ENCODE peak calls at places on chromosomes 3 and 15, in five cellular contexts. K is HepG2, I is K562, B is HCT116, M is H1. N is an unnamed sample.

GRCh38 chr3:18890459-18890858 is 257.9 kb upstream of the KCNH8 start:
- DNase-seq in B (no peak), I (no peak), K (no peak), M (no peak), N (no peak)

GRCh38 chr3:186760141-186760813 is 23.1 kb upstream of the EIF4A2 start:
- DNase-seq in B (peak), I (no peak), M (no peak), K (peak), N (no peak)

GRCh38 chr3:16740531-16740930 is 135.3 kb upstream of the DAZL start:
- DNase-seq in M (no peak), I (no peak), K (no peak), B (no peak), N (no peak)

GRCh38 chr15:63909819-63910437 is 76.2 kb upstream of the HERC1 start:
- DNase-seq in I (no peak), K (no peak), B (no peak), M (no peak), N (no peak)

GRCh38 chr15:58551764-58552504 is 120.1 kb downstream of the LIPC start:
- DNase-seq in M (no peak), B (no peak), I (peak), K (peak), N (no peak)

GRCh38 chr15:53880353-53880752 is 97.9 kb upstream of the UNC13C start:
- DNase-seq in M (no peak), B (no peak), I (no peak), K (no peak), N (no peak)

GRCh38 chr3:133644768-133645167 is 17.0 kb downstream of the TOPBP1 start:
- DNase-seq in I (no peak), K (peak), B (no peak), M (no peak), N (peak)

GRCh38 chr3:127367593-127367992 is 79.7 kb upstream of the PRR20G start:
- DNase-seq in M (no peak), B (no peak), I (no peak), K (no peak), N (no peak)

GRCh38 chr3:85737846-85738245 is 779.1 kb downstream of the CADM2 start:
- DNase-seq in M (no peak), B (no peak), K (no peak), I (no peak), N (no peak)

GRCh38 chr3:61625429-61625828 is 64.1 kb downstream of the PTPRG start:
- DNase-seq in I (no peak), K (no peak), M (no peak), B (no peak), N (no peak)

GRCh38 chr3:187987919-187988318 is 166.0 kb upstream of the LPP start:
- DNase-seq in K (no peak), M (no peak), B (no peak), I (no peak), N (no peak)

GRCh38 chr3:157239082-157239704 is 79.2 kb upstream of the CCNL1 start:
- DNase-seq in B (peak), M (peak), K (peak), I (peak), N (peak)

GRCh38 chr15:101349497-101349951 is 54.5 kb upstream of the SNRPA1 start:
- DNase-seq in K (no peak), B (no peak), I (no peak), M (peak), N (no peak)

GRCh38 chr15:64502537-64502936 is 42.2 kb downstream of the ZNF609 start:
- DNase-seq in B (no peak), I (no peak), K (no peak), M (no peak), N (no peak)

GRCh38 chr3:45042162-45042561 is 16.1 kb downstream of the CLEC3B start:
- DNase-seq in B (no peak), K (no peak), I (no peak), M (no peak), N (no peak)

GRCh38 chr15:90002428-90002844 is 1.3 kb downstream of the ZNF710 start:
- DNase-seq in B (no peak), K (no peak), I (no peak), M (peak), N (peak)

GRCh38 chr3:67986703-67987102 is 332.3 kb upstream of the SUCLG2 start:
- DNase-seq in I (no peak), K (no peak), M (no peak), B (no peak), N (no peak)

GRCh38 chr15:75104804-75105557 is 81.6 kb downstream of the PPCDC start:
- DNase-seq in K (peak), M (no peak), I (no peak), B (peak), N (peak)

GRCh38 chr3:195897081-195897852 is 11.1 kb downstream of the TNK2 start:
- DNase-seq in I (peak), B (no peak), M (no peak), K (no peak), N (peak)

GRCh38 chr3:141020139-141020940 is 30.8 kb upstream of the SPSB4 start:
- DNase-seq in M (no peak), K (no peak), B (no peak), I (no peak), N (no peak)

GRCh38 chr3:168117853-168118313 is 22.2 kb upstream of the GOLIM4 start:
- DNase-seq in B (no peak), I (no peak), M (no peak), K (peak), N (no peak)

GRCh38 chr3:195081242-195081963 is 189.6 kb downstream of the XXYLT1 start:
- DNase-seq in I (no peak), K (no peak), B (no peak), M (no peak), N (peak)

GRCh38 chr15:29024681-29025080 is 138.9 kb downstream of the APBA2 start:
- DNase-seq in I (no peak), B (no peak), K (no peak), M (no peak), N (no peak)

GRCh38 chr15:44796508-44796907 is 60.2 kb downstream of the TRIM69 start:
- DNase-seq in K (no peak), I (no peak), M (no peak), B (no peak), N (no peak)

GRCh38 chr15:82850731-82851130 is 41.3 kb downstream of the WHAMM start:
- DNase-seq in I (no peak), K (no peak), M (no peak), B (no peak), N (no peak)

GRCh38 chr15:100733088-100733487 is 130.7 kb downstream of the ASB7 start:
- DNase-seq in M (peak), I (no peak), K (no peak), B (no peak), N (peak)

GRCh38 chr3:35707904-35708303 is 68.6 kb downstream of the ARPP21 start:
- DNase-seq in B (no peak), K (no peak), M (no peak), I (no peak), N (no peak)

DNA sequence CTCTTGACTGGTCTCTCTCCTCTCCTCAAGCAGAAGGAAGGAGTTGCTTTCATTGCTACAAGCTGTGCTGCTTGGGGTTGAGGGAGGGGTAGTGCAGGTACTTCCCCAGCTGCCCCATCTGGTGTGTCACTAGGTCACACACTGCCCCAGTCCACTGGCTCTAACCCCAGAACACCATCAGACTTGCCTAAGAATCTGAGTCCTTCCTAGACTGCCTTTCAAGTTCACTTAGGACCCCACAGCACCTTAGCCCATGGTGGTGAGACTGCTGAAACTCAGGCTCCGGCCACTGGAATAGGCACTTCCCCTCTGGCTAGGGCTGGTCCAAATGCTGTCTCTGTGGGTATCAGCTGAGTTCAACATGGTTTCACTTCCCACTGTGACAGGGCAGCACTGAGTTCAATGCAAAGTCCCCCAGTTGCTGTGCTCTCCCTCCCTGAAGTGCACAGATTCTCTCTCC is 279.7 kb upstream of the GOLGA6L4 start:
- DNase-seq in M (no peak), B (no peak), K (no peak), I (no peak), N (no peak)
- TF ChIP-seq JUND in M (no peak), B (no peak), K (no peak), I (no peak), N (no peak)

GRCh38 chr3:89145995-89146394 is 38.6 kb downstream of the EPHA3 start:
- DNase-seq in M (no peak), K (peak), I (no peak), B (no peak), N (no peak)
- TF ChIP-seq JUND in M (no peak), K (no peak), I (no peak), B (no peak), N (no peak)

GRCh38 chr15:67296188-67296587 is 41.6 kb downstream of the IQCH start:
- DNase-seq in M (no peak), I (no peak), B (no peak), K (peak), N (peak)
- TF ChIP-seq JUND in M (no peak), I (no peak), B (no peak), K (no peak), N (no peak)

GRCh38 chr15:55824857-55825613 is 82.1 kb upstream of the PRTG start:
- DNase-seq in K (no peak), I (no peak), M (no peak), B (no peak), N (no peak)

GRCh38 chr15:55827965-55828364 is 85.0 kb upstream of the PRTG start:
- DNase-seq in I (no peak), K (no peak), M (no peak), B (no peak), N (no peak)

GRCh38 chr15:55823699-55824098 is 80.7 kb upstream of the PRTG start:
- DNase-seq in I (no peak), K (no peak), M (no peak), B (no peak), N (no peak)

GRCh38 chr15:55829826-55830225 is 86.9 kb upstream of the PRTG start:
- DNase-seq in I (no peak), B (no peak), K (no peak), M (no peak), N (no peak)

DNA sequence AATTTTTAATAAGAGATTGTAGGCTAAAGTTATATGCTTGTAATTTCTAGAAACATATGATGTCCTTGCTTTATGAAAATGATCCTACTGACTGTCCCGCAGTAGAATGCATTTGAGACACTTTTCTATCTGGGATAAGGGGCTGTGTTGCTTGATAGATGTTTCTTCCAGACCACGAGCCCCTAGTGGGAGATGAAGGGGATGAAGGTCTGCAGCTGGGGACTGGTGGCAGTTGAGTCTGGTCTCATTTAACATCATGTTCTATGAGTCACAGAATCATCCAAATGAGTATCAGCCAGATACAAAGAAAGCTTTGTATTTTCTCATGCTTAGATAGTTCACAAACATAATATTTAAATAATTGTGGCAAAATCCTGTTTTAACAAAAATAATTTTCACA is 84.3 kb upstream of the PRTG start:
- DNase-seq in I (peak), B (no peak), K (no peak), M (no peak), N (no peak)
- TF ChIP-seq JUND in I (no peak), B (no peak), K (no peak), M (no peak), N (no peak)

N was measured in T47D.